ENCODE peak calls at places on chromosomes 13 and 19, in ten cellular contexts. V is gastrocnemius medialis, R is fibroblast of lung, G is aorta, D is endothelial cell of umbilical vein, B is body of pancreas, K is SK-N-SH, O is psoas muscle, L is breast epithelium, H is hepatocyte. M is an unnamed sample.

GRCh38 chr13:22061371-22061805 is 390.5 kb downstream of the FGF9 start:
- DNase-seq in V (no peak), R (no peak), G (no peak), D (no peak), B (no peak), K (no peak), O (no peak), L (no peak), H (no peak), M (no peak)

GRCh38 chr13:95319551-95320274 is 18.5 kb upstream of the ABCC4 start:
- DNase-seq in V (no peak), R (no peak), G (no peak), D (peak; percentile 86), B (no peak), K (no peak), O (no peak), L (no peak), H (no peak), M (no peak)

GRCh38 chr13:41456768-41457588 is at the start of gene RGCC:
- DNase-seq in V (peak; percentile 17), R (peak; percentile 57), G (peak; percentile 87), D (peak; percentile 74), B (peak; percentile 59), K (peak; percentile 85), O (peak; percentile 83), L (no peak), H (peak; percentile 83), M (peak; percentile 36)

GRCh38 chr13:20264271-20265018 is 32.3 kb upstream of the GJB6 start:
- DNase-seq in V (no peak), R (no peak), G (no peak), D (no peak), B (no peak), K (no peak), O (no peak), L (no peak), H (no peak), M (no peak)

GRCh38 chr13:95607363-95607762 is 37.1 kb downstream of the DZIP1 start:
- DNase-seq in V (no peak), R (peak; percentile 80), G (no peak), D (peak; percentile 68), B (no peak), K (no peak), O (no peak), L (no peak), H (no peak), M (peak; percentile 53)

GRCh38 chr13:75153834-75154233 is 328.1 kb downstream of the TBC1D4 start:
- DNase-seq in V (no peak), R (peak; percentile 32), G (no peak), D (no peak), B (no peak), K (no peak), O (no peak), L (no peak), H (no peak), M (no peak)

GRCh38 chr13:87669379-87669978 is 1.7 kb upstream of the SLITRK5 start:
- DNase-seq in V (no peak), R (peak; percentile 42), G (no peak), D (peak; percentile 6), B (no peak), K (peak; percentile 27), O (no peak), L (no peak), H (peak; percentile 53), M (peak; percentile 64)

GRCh38 chr19:33245948-33246728 is 20.5 kb upstream of the SLC7A10 start:
- DNase-seq in V (no peak), R (no peak), G (peak; percentile 44), D (no peak), B (no peak), K (peak; percentile 38), O (no peak), L (no peak), H (no peak), M (peak; percentile 36)

GRCh38 chr19:55441319-55441691 is 1.8 kb downstream of the SHISA7 start:
- DNase-seq in V (no peak), R (no peak), G (no peak), D (no peak), B (no peak), K (no peak), O (no peak), L (no peak), H (no peak), M (no peak)

GRCh38 chr13:78777973-78778372 is 119.0 kb upstream of the OBI1 start:
- DNase-seq in V (no peak), R (no peak), G (no peak), D (no peak), B (no peak), K (no peak), O (no peak), L (no peak), H (no peak), M (no peak)

GRCh38 chr19:38060346-38060745 is 153.3 kb downstream of the SIPA1L3 start:
- DNase-seq in V (no peak), R (no peak), G (no peak), D (no peak), B (no peak), K (no peak), O (no peak), L (no peak), H (no peak), M (no peak)
- H3K4me1 ChIP-seq in V (no peaks in the 10 kb centered on the region), R (peaks cover 4% of the 10 kb centered on the region), G (no peaks in the 10 kb centered on the region), D (peaks cover 24% of the 10 kb centered on the region), B (peaks cover 24% of the 10 kb centered on the region), K (peaks cover 37% of the 10 kb centered on the region), O (peaks cover 11% of the 10 kb centered on the region), L (peaks cover 7% of the 10 kb centered on the region), H (peaks cover 12% of the 10 kb centered on the region), M (no peaks in the 10 kb centered on the region)

DNA sequence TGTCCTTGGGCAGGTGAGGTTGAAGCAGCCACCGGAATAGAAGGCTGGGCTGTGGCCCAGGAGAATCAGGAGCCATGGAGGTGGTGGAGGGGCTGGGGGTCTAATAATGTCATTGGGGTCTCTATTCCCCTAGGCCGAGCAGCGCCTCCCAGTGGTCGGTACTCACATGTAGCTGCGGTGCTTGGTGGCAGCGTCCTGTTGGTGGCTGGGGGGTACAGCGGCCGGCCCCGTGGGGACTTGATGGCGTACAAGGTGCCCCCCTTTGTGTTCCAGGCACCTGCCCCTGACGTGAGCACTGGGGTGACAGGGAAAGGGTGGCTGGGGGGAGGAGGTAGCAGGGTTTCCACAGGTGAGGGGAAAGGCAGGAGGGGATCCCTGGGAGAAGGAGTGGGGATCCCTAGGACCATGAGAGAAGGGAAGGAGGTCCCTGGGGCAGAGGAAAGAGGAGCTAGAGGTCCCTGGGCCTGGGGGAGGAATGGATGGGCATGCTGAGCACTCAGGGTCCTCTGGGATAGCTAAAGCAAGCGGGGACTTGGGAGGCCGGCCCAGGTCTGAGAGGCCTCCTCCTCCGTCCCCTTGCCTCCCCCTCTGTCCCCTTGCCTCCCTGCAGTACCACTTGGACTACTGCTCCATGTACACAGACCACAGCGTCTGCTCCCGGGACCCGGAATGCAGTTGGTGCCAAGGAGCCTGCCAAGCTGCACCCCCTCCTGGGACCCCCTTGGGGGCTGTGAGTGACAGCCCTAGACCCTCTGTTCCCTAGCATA is 18.1 kb downstream of the MEGF8 start:
- DNase-seq in V (no peak), R (no peak), G (no peak), D (no peak), B (no peak), K (peak; percentile 56), O (no peak), L (no peak), H (peak; percentile 4), M (peak; percentile 43)
- H3K4me1 ChIP-seq in V (peaks cover 7% of the 10 kb centered on the region), R (peaks cover 2% of the 10 kb centered on the region), G (no peaks in the 10 kb centered on the region), D (no peaks in the 10 kb centered on the region), B (no peaks in the 10 kb centered on the region), K (no peaks in the 10 kb centered on the region), O (peaks cover 6% of the 10 kb centered on the region), L (no peaks in the 10 kb centered on the region), H (no peaks in the 10 kb centered on the region), M (peaks cover 13% of the 10 kb centered on the region)

DNA sequence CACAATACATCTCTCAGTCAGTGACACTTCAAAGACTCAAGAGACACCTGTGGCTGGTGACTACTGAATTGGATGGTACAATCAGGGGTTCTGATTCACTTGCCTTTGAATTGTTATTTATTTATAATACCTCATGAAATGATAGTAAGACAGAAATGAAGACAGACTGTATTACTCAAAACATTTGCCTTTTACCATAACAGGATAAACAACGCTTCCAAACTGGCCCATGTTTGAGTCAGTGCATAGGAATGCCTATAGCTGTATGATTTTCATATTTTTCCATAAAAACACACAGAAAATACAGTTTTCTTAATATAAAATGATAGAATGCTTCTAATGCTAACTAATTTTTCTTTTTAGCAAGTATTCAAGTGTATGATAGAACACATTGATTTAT is 59.5 kb upstream of the FGF14 start:
- DNase-seq in V (no peak), R (no peak), G (no peak), D (no peak), B (no peak), K (no peak), O (no peak), L (no peak), H (no peak), M (no peak)
- H3K4me1 ChIP-seq in V (no peaks in the 10 kb centered on the region), R (no peaks in the 10 kb centered on the region), G (no peaks in the 10 kb centered on the region), D (no peaks in the 10 kb centered on the region), B (no peaks in the 10 kb centered on the region), K (peaks cover 7% of the 10 kb centered on the region), O (no peaks in the 10 kb centered on the region), L (no peaks in the 10 kb centered on the region), H (no peaks in the 10 kb centered on the region), M (no peaks in the 10 kb centered on the region)

GRCh38 chr19:14533450-14533849 is 4.1 kb downstream of the TECR start:
- DNase-seq in V (no peak), R (no peak), G (no peak), D (no peak), B (no peak), K (peak; percentile 56), O (no peak), L (no peak), H (no peak), M (no peak)
- H3K4me1 ChIP-seq in V (peaks cover 24% of the 10 kb centered on the region), R (peaks cover 2% of the 10 kb centered on the region), G (no peaks in the 10 kb centered on the region), D (peaks cover 7% of the 10 kb centered on the region), B (peaks cover 31% of the 10 kb centered on the region), K (peaks cover 19% of the 10 kb centered on the region), O (peaks cover 25% of the 10 kb centered on the region), L (peaks cover 9% of the 10 kb centered on the region), H (peaks cover 14% of the 10 kb centered on the region), M (peaks cover 8% of the 10 kb centered on the region)